ENCODE peak calls at places on chromosome 16, in seven cellular contexts. U is astrocyte of the cerebellum, R is mucosa of descending colon, L is GM13976, Z is skeletal muscle cell, G is OCI-LY7, Y is NCI-H2081. D is an unnamed sample.
A peak's percentile ranks its signal among the peaks of the same experiment; 100 is the strongest.

GRCh38 chr16:10205688-10206087 is 23.5 kb upstream of the GRIN2A start:
- DNase-seq in U (no peak), R (no peak), L (no peak), Z (no peak), G (no peak), Y (no peak), D (no peak)

GRCh38 chr16:86044881-86045600 is 146.1 kb downstream of the IRF8 start:
- DNase-seq in U (no peak), R (no peak), L (no peak), Z (no peak), G (peak; percentile 10), Y (no peak), D (peak; percentile 15)

GRCh38 chr16:8788578-8789172 is 8.8 kb downstream of the TMEM186 start:
- DNase-seq in U (no peak), R (peak; percentile 89), L (no peak), Z (no peak), G (no peak), Y (no peak), D (no peak)

GRCh38 chr16:85816159-85816558 is 16.7 kb downstream of the COX4I1 start:
- DNase-seq in U (no peak), R (no peak), L (no peak), Z (no peak), G (no peak), Y (no peak), D (no peak)

GRCh38 chr16:84836234-84836647 is 16.5 kb downstream of the CRISPLD2 start:
- DNase-seq in U (peak; percentile 100), R (no peak), L (no peak), Z (peak; percentile 100), G (no peak), Y (no peak), D (no peak)

GRCh38 chr16:1026784-1027415 is 45.3 kb downstream of the SOX8 start:
- DNase-seq in U (no peak), R (no peak), L (no peak), Z (no peak), G (no peak), Y (no peak), D (no peak)

GRCh38 chr16:11102523-11102898 is 153.5 kb downstream of the SOCS1 start:
- DNase-seq in U (no peak), R (no peak), L (no peak), Z (no peak), G (no peak), Y (no peak), D (no peak)

GRCh38 chr16:28062261-28063046 is 1.1 kb downstream of the GSG1L start:
- DNase-seq in U (no peak), R (no peak), L (no peak), Z (no peak), G (no peak), Y (no peak), D (no peak)

GRCh38 chr16:56305956-56306565 is 114.8 kb downstream of the GNAO1 start:
- DNase-seq in U (no peak), R (no peak), L (no peak), Z (no peak), G (no peak), Y (no peak), D (no peak)

GRCh38 chr16:88062341-88062861 is 111.2 kb downstream of the BANP start:
- DNase-seq in U (peak; percentile 55), R (no peak), L (no peak), Z (peak; percentile 38), G (no peak), Y (no peak), D (no peak)

GRCh38 chr16:87728026-87728425 is 37.8 kb downstream of the KLHDC4 start:
- DNase-seq in U (peak; percentile 61), R (no peak), L (no peak), Z (no peak), G (no peak), Y (no peak), D (no peak)

GRCh38 chr16:88377961-88378360 is 4.8 kb upstream of the ZNF469 start:
- DNase-seq in U (no peak), R (no peak), L (no peak), Z (no peak), G (no peak), Y (no peak), D (no peak)

GRCh38 chr16:3623642-3624041 is 12.2 kb upstream of the SLX4 start:
- DNase-seq in U (no peak), R (no peak), L (no peak), Z (no peak), G (peak; percentile 66), Y (no peak), D (no peak)

GRCh38 chr16:23286131-23286532 is 16.0 kb upstream of the SCNN1B start:
- DNase-seq in U (no peak), R (no peak), L (no peak), Z (no peak), G (no peak), Y (no peak), D (no peak)

GRCh38 chr16:54048994-54049929 is 237.3 kb downstream of the IRX3 start:
- DNase-seq in U (no peak), R (no peak), L (no peak), Z (no peak), G (no peak), Y (no peak), D (no peak)

GRCh38 chr16:78184554-78185183 is 85.2 kb downstream of the WWOX start:
- DNase-seq in U (peak; percentile 29), R (peak; percentile 33), L (no peak), Z (no peak), G (no peak), Y (peak; percentile 37), D (no peak)

GRCh38 chr16:15507299-15507958 is 73.0 kb downstream of the BMERB1 start:
- DNase-seq in U (no peak), R (no peak), L (no peak), Z (no peak), G (no peak), Y (no peak), D (no peak)

GRCh38 chr16:23283571-23283970 is 18.5 kb upstream of the SCNN1B start:
- DNase-seq in U (no peak), R (no peak), L (no peak), Z (no peak), G (no peak), Y (no peak), D (no peak)

GRCh38 chr16:74868501-74868900 is 93.9 kb upstream of the FA2H start:
- DNase-seq in U (no peak), R (no peak), L (no peak), Z (no peak), G (peak; percentile 70), Y (no peak), D (no peak)

GRCh38 chr16:72500545-72500944 is 328.6 kb upstream of the PMFBP1 start:
- DNase-seq in U (no peak), R (no peak), L (no peak), Z (no peak), G (no peak), Y (no peak), D (no peak)